ENCODE peak calls at places on chromosomes 6 and 20, in four cellular contexts. One of them, this sample, is unnamed.

GRCh38 chr6:103908898-103909297 is 950.8 kb downstream of the HACE1 start:
- DNase-seq in tibial artery: no peak
- DNase-seq in cardiac fibroblast: no peak
- DNase-seq in left ventricle myocardium inferior: no peak
- DNase-seq in this sample: no peak

GRCh38 chr6:56944651-56945050 is 10.3 kb upstream of the BEND6 start:
- DNase-seq in tibial artery: no peak
- DNase-seq in cardiac fibroblast: no peak
- DNase-seq in left ventricle myocardium inferior: no peak
- DNase-seq in this sample: no peak

GRCh38 chr6:9540534-9541126 is 874.2 kb downstream of the TFAP2A start:
- DNase-seq in tibial artery: no peak
- DNase-seq in cardiac fibroblast: peak
- DNase-seq in left ventricle myocardium inferior: no peak
- DNase-seq in this sample: no peak

GRCh38 chr20:39762716-39763115 is 800.6 kb downstream of the DHX35 start:
- DNase-seq in tibial artery: no peak
- DNase-seq in cardiac fibroblast: no peak
- DNase-seq in left ventricle myocardium inferior: no peak
- DNase-seq in this sample: no peak

GRCh38 chr6:149961728-149962425 is 1.9 kb upstream of the ULBP1 start:
- DNase-seq in tibial artery: no peak
- DNase-seq in cardiac fibroblast: peak
- DNase-seq in left ventricle myocardium inferior: no peak
- DNase-seq in this sample: no peak

GRCh38 chr6:33672808-33673207 is 38.7 kb downstream of the UQCC2 start:
- DNase-seq in tibial artery: peak
- DNase-seq in cardiac fibroblast: peak
- DNase-seq in left ventricle myocardium inferior: peak
- DNase-seq in this sample: no peak

GRCh38 chr6:2491137-2491536 is 245.7 kb upstream of the GMDS start:
- DNase-seq in tibial artery: no peak
- DNase-seq in cardiac fibroblast: no peak
- DNase-seq in left ventricle myocardium inferior: no peak
- DNase-seq in this sample: no peak

GRCh38 chr6:109790131-109790530 is 99.0 kb downstream of the FIG4 start:
- DNase-seq in tibial artery: no peak
- DNase-seq in cardiac fibroblast: peak
- DNase-seq in left ventricle myocardium inferior: no peak
- DNase-seq in this sample: no peak

GRCh38 chr20:53869466-53870258 is 200.7 kb downstream of the BCAS1 start:
- DNase-seq in tibial artery: peak
- DNase-seq in cardiac fibroblast: peak
- DNase-seq in left ventricle myocardium inferior: no peak
- DNase-seq in this sample: no peak

GRCh38 chr6:121849477-121849876 is 414.0 kb downstream of the GJA1 start:
- DNase-seq in tibial artery: peak
- DNase-seq in cardiac fibroblast: peak
- DNase-seq in left ventricle myocardium inferior: peak
- DNase-seq in this sample: no peak

GRCh38 chr20:10511507-10512231 is 76.6 kb downstream of the SLX4IP start:
- DNase-seq in tibial artery: peak
- DNase-seq in cardiac fibroblast: peak
- DNase-seq in left ventricle myocardium inferior: peak
- DNase-seq in this sample: no peak

GRCh38 chr6:90393232-90393884 is 96.7 kb upstream of the BACH2 start:
- DNase-seq in tibial artery: peak
- DNase-seq in cardiac fibroblast: peak
- DNase-seq in left ventricle myocardium inferior: no peak
- DNase-seq in this sample: peak

DNA sequence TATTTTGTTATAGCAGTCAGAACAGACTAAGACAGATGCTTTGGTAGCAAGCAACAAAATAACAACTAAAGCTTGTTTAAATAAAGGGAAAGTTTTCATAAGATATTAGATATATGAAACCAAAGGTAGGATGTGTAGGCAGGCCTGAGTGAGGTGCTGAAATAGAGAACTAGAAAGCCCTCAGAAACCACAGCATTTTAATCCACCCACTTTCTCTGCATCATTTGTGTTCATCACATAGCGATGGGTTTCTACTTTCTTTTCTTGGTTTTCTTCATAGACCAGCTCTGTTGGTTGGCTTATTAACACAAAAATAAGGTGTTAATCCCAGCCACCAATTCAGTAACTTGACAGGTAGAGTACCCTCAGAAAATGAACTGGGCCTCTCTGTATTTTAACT is 58.6 kb downstream of the RPS12 start:
- DNase-seq in tibial artery: no peak
- DNase-seq in cardiac fibroblast: no peak
- DNase-seq in left ventricle myocardium inferior: no peak
- DNase-seq in this sample: no peak
- TF ChIP-seq CTCF in tibial artery: no peak
- TF ChIP-seq CTCF in cardiac fibroblast: no peak
- TF ChIP-seq CTCF in left ventricle myocardium inferior: no peak
- TF ChIP-seq CTCF in this sample: no peak

GRCh38 chr6:77451466-77451865 is 11.8 kb downstream of the HTR1B start:
- DNase-seq in tibial artery: no peak
- DNase-seq in cardiac fibroblast: no peak
- DNase-seq in left ventricle myocardium inferior: no peak
- DNase-seq in this sample: no peak

GRCh38 chr6:77448546-77448945 is 14.7 kb downstream of the HTR1B start:
- DNase-seq in tibial artery: no peak
- DNase-seq in cardiac fibroblast: no peak
- DNase-seq in left ventricle myocardium inferior: no peak
- DNase-seq in this sample: no peak

GRCh38 chr6:77445214-77445613 is 18.1 kb downstream of the HTR1B start:
- DNase-seq in tibial artery: no peak
- DNase-seq in cardiac fibroblast: no peak
- DNase-seq in left ventricle myocardium inferior: no peak
- DNase-seq in this sample: no peak

GRCh38 chr6:77450924-77451323 is 12.4 kb downstream of the HTR1B start:
- DNase-seq in tibial artery: no peak
- DNase-seq in cardiac fibroblast: peak
- DNase-seq in left ventricle myocardium inferior: no peak
- DNase-seq in this sample: no peak

GRCh38 chr6:77447254-77447653 is 16.0 kb downstream of the HTR1B start:
- DNase-seq in tibial artery: no peak
- DNase-seq in cardiac fibroblast: peak
- DNase-seq in left ventricle myocardium inferior: no peak
- DNase-seq in this sample: no peak
- TF ChIP-seq CTCF in tibial artery: no peak
- TF ChIP-seq CTCF in cardiac fibroblast: no peak
- TF ChIP-seq CTCF in left ventricle myocardium inferior: no peak
- TF ChIP-seq CTCF in this sample: no peak

GRCh38 chr6:165891320-165891719 is 228.3 kb upstream of the PDE10A start:
- DNase-seq in tibial artery: no peak
- DNase-seq in cardiac fibroblast: no peak
- DNase-seq in left ventricle myocardium inferior: no peak
- DNase-seq in this sample: no peak
- TF ChIP-seq CTCF in tibial artery: no peak
- TF ChIP-seq CTCF in cardiac fibroblast: peak
- TF ChIP-seq CTCF in left ventricle myocardium inferior: no peak
- TF ChIP-seq CTCF in this sample: no peak

DNA sequence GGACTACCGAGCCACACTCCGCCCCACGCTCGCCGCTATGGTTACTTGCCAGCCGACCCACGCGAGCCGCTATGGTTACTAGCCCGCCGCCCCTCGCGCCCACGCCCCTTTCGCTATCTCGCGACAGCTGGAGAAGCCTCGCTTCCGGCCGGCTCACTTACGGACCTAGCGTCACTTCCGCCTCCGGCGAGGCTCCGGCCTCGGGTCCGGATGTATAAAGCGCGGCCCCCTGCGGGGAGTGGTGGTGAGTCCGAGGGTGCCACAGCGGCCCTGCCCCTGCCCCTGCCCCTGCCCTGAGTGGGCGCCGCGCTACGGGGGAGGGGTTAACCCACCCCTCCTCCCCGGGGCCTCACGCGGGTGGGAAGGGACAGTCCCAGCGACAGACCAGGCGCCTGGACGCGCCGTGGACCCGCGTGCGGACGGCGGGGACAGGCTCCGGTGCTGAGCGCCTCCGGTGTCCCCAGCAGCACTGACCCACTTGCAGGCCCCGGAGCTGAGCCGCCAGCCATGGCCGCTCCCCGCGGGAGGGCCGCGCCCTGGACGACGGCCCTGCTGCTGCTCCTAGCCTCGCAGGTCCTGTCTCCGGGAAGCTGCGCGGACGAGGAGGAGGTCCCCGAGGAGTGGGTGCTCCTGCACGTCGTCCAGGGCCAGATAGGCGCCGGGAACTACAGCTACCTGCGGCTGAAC is at the start of the genes C6orf120 and WDR27:
- DNase-seq in tibial artery: peak
- DNase-seq in cardiac fibroblast: peak
- DNase-seq in left ventricle myocardium inferior: peak
- DNase-seq in this sample: peak
- TF ChIP-seq CTCF in tibial artery: no peak
- TF ChIP-seq CTCF in cardiac fibroblast: no peak
- TF ChIP-seq CTCF in left ventricle myocardium inferior: peak
- TF ChIP-seq CTCF in this sample: no peak

This sample was measured in mesothelial cell of epicardium.